ENCODE peak calls at places on chromosomes 16 and 17, in four cellular contexts. One of them, this sample, is unnamed.

GRCh38 chr16:11121083-11121482 is 134.9 kb downstream of the SOCS1 start:
- DNase-seq in mammary epithelial cell: no peak
- DNase-seq in foreskin fibroblast: no peak
- DNase-seq in uterus: no peak
- DNase-seq in this sample: no peak

GRCh38 chr16:89565506-89566372 is 5.3 kb downstream of the RPL13 start:
- DNase-seq in mammary epithelial cell: peak
- DNase-seq in foreskin fibroblast: peak
- DNase-seq in uterus: no peak
- DNase-seq in this sample: peak

GRCh38 chr17:2484876-2485275 is 26.8 kb downstream of the METTL16 start:
- DNase-seq in mammary epithelial cell: peak
- DNase-seq in uterus: no peak
- DNase-seq in foreskin fibroblast: no peak
- DNase-seq in this sample: no peak

GRCh38 chr17:6394055-6394454 is 40.9 kb downstream of the AIPL1 start:
- DNase-seq in foreskin fibroblast: no peak
- DNase-seq in mammary epithelial cell: no peak
- DNase-seq in uterus: no peak
- DNase-seq in this sample: no peak

GRCh38 chr16:28975158-28975603 is 603 bp downstream of the SPNS1 start:
- DNase-seq in uterus: no peak
- DNase-seq in foreskin fibroblast: no peak
- DNase-seq in mammary epithelial cell: peak
- DNase-seq in this sample: no peak

GRCh38 chr16:75265911-75266701 is 14.7 kb upstream of the BCAR1 start:
- DNase-seq in mammary epithelial cell: peak
- DNase-seq in uterus: peak
- DNase-seq in foreskin fibroblast: no peak
- DNase-seq in this sample: peak

GRCh38 chr17:39672522-39673334 is 4.5 kb downstream of the PNMT start:
- DNase-seq in mammary epithelial cell: no peak
- DNase-seq in foreskin fibroblast: no peak
- DNase-seq in uterus: no peak
- DNase-seq in this sample: peak

GRCh38 chr17:68356520-68356919 is 65.2 kb downstream of the ARSG start:
- DNase-seq in foreskin fibroblast: no peak
- DNase-seq in mammary epithelial cell: no peak
- DNase-seq in uterus: no peak
- DNase-seq in this sample: no peak

DNA sequence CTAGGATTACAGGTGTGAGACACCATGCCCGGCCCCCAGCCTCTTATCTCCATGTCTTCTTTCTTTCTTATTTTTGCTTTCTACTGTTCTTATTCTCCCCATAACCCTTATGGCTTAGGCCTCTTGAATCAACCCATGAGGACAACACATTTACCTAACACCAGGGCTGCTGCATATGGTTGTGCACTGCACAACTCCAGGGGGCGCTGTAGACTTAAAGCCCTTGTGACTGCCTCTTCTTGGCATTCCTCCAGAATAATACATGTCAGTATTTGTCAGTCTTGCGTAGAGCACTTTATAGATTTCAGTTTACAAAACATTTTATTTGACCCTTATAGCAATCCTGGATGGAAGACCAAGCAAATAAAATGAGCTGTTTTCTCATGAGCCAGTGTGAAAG is 225.0 kb upstream of the SALL1 start:
- DNase-seq in uterus: no peak
- DNase-seq in foreskin fibroblast: no peak
- DNase-seq in mammary epithelial cell: no peak
- DNase-seq in this sample: no peak
- TF ChIP-seq CTCF in uterus: no peak
- TF ChIP-seq CTCF in foreskin fibroblast: no peak
- TF ChIP-seq CTCF in mammary epithelial cell: no peak
- TF ChIP-seq CTCF in this sample: no peak

GRCh38 chr16:88406096-88407041 is 23.6 kb downstream of the ZNF469 start:
- DNase-seq in mammary epithelial cell: no peak
- DNase-seq in uterus: no peak
- DNase-seq in foreskin fibroblast: no peak
- DNase-seq in this sample: no peak
- TF ChIP-seq CTCF in mammary epithelial cell: no peak
- TF ChIP-seq CTCF in uterus: no peak
- TF ChIP-seq CTCF in foreskin fibroblast: no peak
- TF ChIP-seq CTCF in this sample: no peak

GRCh38 chr17:65183736-65184135 is 46.6 kb downstream of the RGS9 start:
- DNase-seq in uterus: no peak
- DNase-seq in mammary epithelial cell: no peak
- DNase-seq in foreskin fibroblast: peak
- DNase-seq in this sample: no peak

GRCh38 chr17:65185060-65185459 is 47.9 kb downstream of the RGS9 start:
- DNase-seq in foreskin fibroblast: no peak
- DNase-seq in mammary epithelial cell: no peak
- DNase-seq in uterus: no peak
- DNase-seq in this sample: no peak

GRCh38 chr17:65184235-65184959 is 47.2 kb downstream of the RGS9 start:
- DNase-seq in uterus: no peak
- DNase-seq in foreskin fibroblast: no peak
- DNase-seq in mammary epithelial cell: no peak
- DNase-seq in this sample: no peak

GRCh38 chr17:65182233-65182632 is 45.1 kb downstream of the RGS9 start:
- DNase-seq in mammary epithelial cell: no peak
- DNase-seq in uterus: no peak
- DNase-seq in foreskin fibroblast: no peak
- DNase-seq in this sample: no peak

DNA sequence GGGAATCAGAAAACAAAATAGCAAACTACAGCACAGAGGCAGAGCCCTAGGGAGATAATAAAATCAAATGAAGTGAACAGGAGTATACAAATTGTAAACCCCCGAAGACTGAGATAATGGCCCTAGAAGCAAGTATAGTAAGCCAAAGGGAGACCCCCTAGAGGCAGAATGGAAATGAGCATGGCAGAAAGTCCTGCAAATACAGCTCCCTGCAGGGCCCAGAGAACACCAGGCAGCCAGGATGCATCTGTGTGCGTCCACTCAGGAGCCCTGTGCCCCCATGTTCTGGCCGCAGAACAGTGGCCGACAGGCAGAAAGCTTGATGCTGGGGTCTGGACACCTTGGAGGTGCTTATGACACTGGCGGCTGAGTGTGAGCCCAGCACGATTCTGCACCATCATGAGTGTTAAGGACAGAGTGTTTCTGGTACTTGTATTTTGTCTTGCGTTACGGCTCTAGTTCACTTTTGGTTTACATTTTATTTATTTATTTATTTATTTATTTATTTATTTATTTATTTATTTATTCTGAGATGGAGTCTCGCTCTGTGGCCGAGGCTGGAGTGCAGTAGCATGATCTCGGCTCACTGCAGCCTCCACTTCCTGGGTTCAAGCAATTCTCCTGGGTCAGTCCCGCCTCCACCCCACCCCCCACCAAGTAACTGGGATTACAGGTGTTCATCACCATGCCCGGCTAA is 48.7 kb downstream of the RGS9 start:
- DNase-seq in foreskin fibroblast: no peak
- DNase-seq in uterus: no peak
- DNase-seq in mammary epithelial cell: no peak
- DNase-seq in this sample: no peak
- TF ChIP-seq CTCF in foreskin fibroblast: no peak
- TF ChIP-seq CTCF in uterus: no peak
- TF ChIP-seq CTCF in mammary epithelial cell: no peak
- TF ChIP-seq CTCF in this sample: no peak

DNA sequence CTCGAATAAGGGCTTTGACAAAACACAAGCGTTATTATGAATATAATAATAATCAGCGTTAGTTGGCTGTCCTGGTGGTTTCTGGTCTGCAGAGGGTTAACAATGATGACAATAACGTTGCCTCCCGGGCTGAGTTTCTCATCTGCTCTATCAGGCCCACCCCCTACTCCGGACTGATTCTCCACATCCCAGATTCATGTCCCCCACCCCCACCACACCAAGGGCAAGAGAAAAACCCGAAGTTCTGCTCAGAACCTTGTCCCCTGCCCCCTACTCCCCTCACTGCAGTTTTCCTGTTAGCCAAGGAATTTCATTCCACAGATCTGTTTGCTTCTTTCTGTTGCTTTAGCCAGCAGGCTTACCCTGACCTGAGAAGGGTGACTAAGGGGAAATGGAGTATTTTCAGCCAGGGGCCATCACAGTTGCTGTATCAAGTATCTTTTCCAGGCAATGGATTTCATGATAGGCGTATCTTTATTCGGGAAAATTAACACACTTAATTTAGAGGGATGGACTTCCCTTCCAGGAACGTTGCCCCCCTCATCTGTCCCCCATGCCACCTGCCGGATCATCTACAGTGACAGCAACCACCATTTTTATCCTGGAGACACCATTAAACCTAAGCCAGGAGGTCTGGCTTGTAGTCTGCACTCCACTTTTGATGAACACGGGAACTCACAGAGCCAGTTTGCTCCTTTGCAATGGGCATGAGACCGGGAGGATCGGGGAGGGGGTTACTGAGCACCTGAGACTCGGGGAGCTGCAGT is 23.7 kb downstream of the ALOX15 start:
- DNase-seq in uterus: no peak
- DNase-seq in foreskin fibroblast: no peak
- DNase-seq in mammary epithelial cell: no peak
- DNase-seq in this sample: no peak
- TF ChIP-seq CTCF in uterus: no peak
- TF ChIP-seq CTCF in foreskin fibroblast: no peak
- TF ChIP-seq CTCF in mammary epithelial cell: no peak
- TF ChIP-seq CTCF in this sample: no peak

DNA sequence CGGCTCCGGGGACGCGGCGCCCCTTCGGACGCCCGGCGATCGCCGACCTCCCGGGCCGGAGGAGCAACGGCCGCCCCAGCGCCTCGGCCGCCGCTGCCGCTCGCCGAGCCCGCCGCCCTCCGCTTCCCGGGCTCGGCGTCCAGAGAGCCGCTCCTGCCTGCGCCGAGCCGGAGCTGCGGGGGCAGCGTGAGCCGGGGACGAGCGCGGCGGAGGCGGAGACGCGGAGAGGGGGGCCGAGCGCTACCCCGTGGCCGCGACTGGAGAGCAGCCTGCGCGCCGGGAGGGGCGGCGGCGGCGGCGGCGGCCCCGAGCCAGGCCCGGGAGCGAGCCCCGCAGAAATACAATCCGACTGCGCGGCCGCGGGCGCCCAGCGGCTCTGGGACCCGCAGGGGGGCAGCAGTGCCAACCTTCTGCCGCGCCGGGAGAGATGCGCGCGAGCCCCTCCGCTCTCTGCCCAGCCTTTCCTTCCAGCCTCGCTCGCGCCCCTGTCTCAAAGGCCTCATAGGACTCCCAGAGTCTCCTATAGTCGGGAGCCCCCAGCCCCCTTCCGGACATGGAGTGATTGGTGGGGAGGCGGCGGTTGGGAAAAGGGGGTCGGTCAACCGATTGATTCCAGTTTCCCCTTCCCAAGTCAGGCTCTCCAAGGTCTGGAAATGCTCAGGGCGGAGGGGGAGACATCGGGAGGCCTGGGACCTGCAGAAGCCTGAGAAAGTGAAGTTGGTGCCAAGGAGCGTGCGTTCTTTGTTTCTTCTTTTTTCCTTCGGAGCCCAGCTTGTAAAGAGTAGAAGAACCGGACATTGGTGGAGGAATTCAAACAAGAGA is 1.0 kb upstream of the SDK2 start:
- DNase-seq in foreskin fibroblast: peak
- DNase-seq in mammary epithelial cell: peak
- DNase-seq in uterus: no peak
- DNase-seq in this sample: peak
- TF ChIP-seq CTCF in foreskin fibroblast: no peak
- TF ChIP-seq CTCF in mammary epithelial cell: no peak
- TF ChIP-seq CTCF in uterus: no peak
- TF ChIP-seq CTCF in this sample: no peak

GRCh38 chr17:50127661-50128361 is 2.1 kb downstream of the SAMD14 start:
- DNase-seq in uterus: no peak
- DNase-seq in foreskin fibroblast: no peak
- DNase-seq in mammary epithelial cell: peak
- DNase-seq in this sample: peak

GRCh38 chr17:50129946-50130777 is at the start of gene SAMD14:
- DNase-seq in mammary epithelial cell: no peak
- DNase-seq in uterus: no peak
- DNase-seq in foreskin fibroblast: peak
- DNase-seq in this sample: no peak

GRCh38 chr17:50128441-50129302 is 1.3 kb downstream of the SAMD14 start:
- DNase-seq in mammary epithelial cell: no peak
- DNase-seq in foreskin fibroblast: no peak
- DNase-seq in uterus: no peak
- DNase-seq in this sample: peak

GRCh38 chr17:50130778-50131317 is 888 bp upstream of the SAMD14 start:
- DNase-seq in foreskin fibroblast: no peak
- DNase-seq in uterus: no peak
- DNase-seq in mammary epithelial cell: no peak
- DNase-seq in this sample: no peak

GRCh38 chr17:50129303-50129945 is 536 bp downstream of the SAMD14 start:
- DNase-seq in mammary epithelial cell: no peak
- DNase-seq in uterus: no peak
- DNase-seq in foreskin fibroblast: peak
- DNase-seq in this sample: peak
- TF ChIP-seq CTCF in mammary epithelial cell: no peak
- TF ChIP-seq CTCF in uterus: no peak
- TF ChIP-seq CTCF in foreskin fibroblast: no peak
- TF ChIP-seq CTCF in this sample: no peak

GRCh38 chr17:78422267-78422605 is 43.8 kb downstream of the PGS1 start:
- DNase-seq in uterus: no peak
- DNase-seq in mammary epithelial cell: no peak
- DNase-seq in foreskin fibroblast: no peak
- DNase-seq in this sample: no peak
- TF ChIP-seq CTCF in uterus: no peak
- TF ChIP-seq CTCF in mammary epithelial cell: no peak
- TF ChIP-seq CTCF in foreskin fibroblast: no peak
- TF ChIP-seq CTCF in this sample: no peak

This sample was measured in Calu3.